ENCODE peak calls at places on chromosomes 1 and 21, in ten cellular contexts. I is Peyer's patch; A is suprapubic skin; U is SK-N-SH; F is heart left ventricle; X is CD8-positive, alpha-beta memory T cell; E is lung; J is IMR-90; R is H7; M is HCT116. H is an unnamed sample.

GRCh38 chr21:33042812-33043211 is 17.1 kb downstream of the OLIG2 start:
- DNase-seq in I (no peak), A (no peak), U (no peak), F (no peak), X (no peak), E (no peak), J (peak; percentile 97), R (no peak), M (peak; percentile 50), H (no peak)

GRCh38 chr21:28111151-28111619 is 881.5 kb downstream of the LTN1 start:
- DNase-seq in I (no peak), A (peak; percentile 59), U (peak; percentile 67), F (peak; percentile 80), X (no peak), E (peak; percentile 51), J (peak; percentile 92), R (no peak), M (no peak), H (no peak)

GRCh38 chr1:76901158-76901767 is 34.0 kb downstream of the ST6GALNAC5 start:
- DNase-seq in I (no peak), A (no peak), U (peak; percentile 27), F (no peak), X (no peak), E (no peak), J (peak; percentile 58), R (peak; percentile 45), M (peak; percentile 54), H (no peak)

GRCh38 chr1:216499581-216500272 is 76.5 kb upstream of the USH2A start:
- DNase-seq in I (no peak), A (no peak), U (no peak), F (no peak), X (no peak), E (no peak), J (no peak), R (no peak), M (no peak), H (no peak)

GRCh38 chr21:39084979-39085729 is 98.1 kb downstream of the PSMG1 start:
- DNase-seq in I (no peak), A (no peak), U (no peak), F (no peak), X (no peak), E (no peak), J (no peak), R (no peak), M (no peak), H (no peak)

GRCh38 chr1:52072291-52072690 is 16.2 kb downstream of the BTF3L4 start:
- DNase-seq in I (no peak), A (no peak), U (no peak), F (no peak), X (no peak), E (no peak), J (no peak), R (no peak), M (no peak), H (no peak)

GRCh38 chr1:67700220-67700619 is 15.2 kb downstream of the GADD45A start:
- DNase-seq in I (no peak), A (no peak), U (no peak), F (no peak), X (no peak), E (no peak), J (no peak), R (no peak), M (no peak), H (no peak)

GRCh38 chr1:27403065-27403726 is 10.8 kb downstream of the GPR3 start:
- DNase-seq in I (peak; percentile 83), A (peak; percentile 90), U (peak; percentile 31), F (peak; percentile 86), X (no peak), E (peak; percentile 51), J (peak; percentile 42), R (peak; percentile 75), M (no peak), H (peak; percentile 90)

GRCh38 chr1:41238311-41239094 is 3.6 kb downstream of the SCMH1 start:
- DNase-seq in I (no peak), A (no peak), U (no peak), F (no peak), X (no peak), E (no peak), J (peak; percentile 35), R (no peak), M (no peak), H (no peak)

GRCh38 chr1:45891087-45891486 is 87.7 kb downstream of the MAST2 start:
- DNase-seq in I (no peak), A (no peak), U (no peak), F (no peak), X (no peak), E (no peak), J (no peak), R (no peak), M (no peak), H (no peak)

GRCh38 chr1:13780780-13781179 is 80.8 kb downstream of the PRDM2 start:
- DNase-seq in I (no peak), A (no peak), U (no peak), F (no peak), X (no peak), E (no peak), J (no peak), R (no peak), M (no peak), H (no peak)

GRCh38 chr1:13781228-13781627 is 81.2 kb downstream of the PRDM2 start:
- DNase-seq in I (no peak), A (no peak), U (no peak), F (no peak), X (no peak), E (no peak), J (no peak), R (no peak), M (no peak), H (no peak)

GRCh38 chr1:13783551-13783950 is 83.6 kb downstream of the PRDM2 start:
- DNase-seq in I (no peak), A (no peak), U (no peak), F (no peak), X (no peak), E (no peak), J (peak; percentile 47), R (no peak), M (no peak), H (no peak)

GRCh38 chr1:13782634-13782995 is 82.6 kb downstream of the PRDM2 start:
- DNase-seq in I (no peak), A (no peak), U (no peak), F (no peak), X (no peak), E (no peak), J (no peak), R (no peak), M (no peak), H (no peak)

GRCh38 chr1:13781907-13782633 is 82.1 kb downstream of the PRDM2 start:
- DNase-seq in I (peak; percentile 56), A (no peak), U (no peak), F (no peak), X (no peak), E (no peak), J (peak; percentile 86), R (no peak), M (no peak), H (no peak)
- H3K36me3 ChIP-seq in I (peaks cover 81% of the 10 kb centered on the region), A (peaks cover 57% of the 10 kb centered on the region), U (peaks cover 61% of the 10 kb centered on the region), F (peaks cover 84% of the 10 kb centered on the region), X (peaks cover 59% of the 10 kb centered on the region), E (peaks cover 25% of the 10 kb centered on the region), J (peaks cover 27% of the 10 kb centered on the region), R (peaks cover 3% of the 10 kb centered on the region), M (peaks cover 11% of the 10 kb centered on the region), H (peaks cover 44% of the 10 kb centered on the region)

DNA sequence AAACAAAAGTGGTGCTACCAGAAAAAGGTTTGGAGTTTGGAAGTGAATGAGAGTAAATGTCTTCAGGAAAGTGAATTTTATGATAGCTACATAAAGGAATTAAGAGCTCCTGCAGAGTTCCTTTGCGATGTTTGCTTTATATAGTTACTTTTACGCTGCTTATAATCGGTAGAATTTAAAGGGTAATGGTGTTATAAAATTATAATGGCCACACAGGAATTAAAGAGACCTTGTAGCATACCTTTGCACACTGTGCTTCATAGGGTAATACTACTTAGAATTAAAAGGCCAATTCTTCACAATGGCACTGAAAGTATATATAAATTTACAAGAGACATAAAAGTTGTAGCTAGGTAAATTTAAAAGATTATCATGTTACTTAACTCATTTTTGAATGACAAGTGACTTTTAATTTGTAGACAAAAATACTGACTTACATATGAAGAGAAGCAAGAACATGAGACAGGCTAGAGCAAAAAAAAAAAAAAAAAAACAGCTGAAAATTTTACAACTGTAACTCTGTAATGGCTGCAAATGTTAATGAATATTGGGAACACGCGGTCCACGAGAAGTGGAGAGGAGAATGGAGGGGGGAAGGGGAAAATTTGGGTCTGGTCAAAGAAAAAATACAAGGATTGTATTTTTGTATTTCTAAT is 65.9 kb upstream of the LBR start:
- DNase-seq in I (no peak), A (no peak), U (no peak), F (no peak), X (no peak), E (no peak), J (no peak), R (no peak), M (no peak), H (no peak)
- H3K36me3 ChIP-seq in I (no peaks in the 10 kb centered on the region), A (peaks cover 14% of the 10 kb centered on the region), U (peaks cover 73% of the 10 kb centered on the region), F (peaks cover 53% of the 10 kb centered on the region), X (no peaks in the 10 kb centered on the region), E (no peaks in the 10 kb centered on the region), J (peaks cover 9% of the 10 kb centered on the region), R (peaks cover 5% of the 10 kb centered on the region), M (peaks cover 5% of the 10 kb centered on the region), H (peaks cover 21% of the 10 kb centered on the region)

DNA sequence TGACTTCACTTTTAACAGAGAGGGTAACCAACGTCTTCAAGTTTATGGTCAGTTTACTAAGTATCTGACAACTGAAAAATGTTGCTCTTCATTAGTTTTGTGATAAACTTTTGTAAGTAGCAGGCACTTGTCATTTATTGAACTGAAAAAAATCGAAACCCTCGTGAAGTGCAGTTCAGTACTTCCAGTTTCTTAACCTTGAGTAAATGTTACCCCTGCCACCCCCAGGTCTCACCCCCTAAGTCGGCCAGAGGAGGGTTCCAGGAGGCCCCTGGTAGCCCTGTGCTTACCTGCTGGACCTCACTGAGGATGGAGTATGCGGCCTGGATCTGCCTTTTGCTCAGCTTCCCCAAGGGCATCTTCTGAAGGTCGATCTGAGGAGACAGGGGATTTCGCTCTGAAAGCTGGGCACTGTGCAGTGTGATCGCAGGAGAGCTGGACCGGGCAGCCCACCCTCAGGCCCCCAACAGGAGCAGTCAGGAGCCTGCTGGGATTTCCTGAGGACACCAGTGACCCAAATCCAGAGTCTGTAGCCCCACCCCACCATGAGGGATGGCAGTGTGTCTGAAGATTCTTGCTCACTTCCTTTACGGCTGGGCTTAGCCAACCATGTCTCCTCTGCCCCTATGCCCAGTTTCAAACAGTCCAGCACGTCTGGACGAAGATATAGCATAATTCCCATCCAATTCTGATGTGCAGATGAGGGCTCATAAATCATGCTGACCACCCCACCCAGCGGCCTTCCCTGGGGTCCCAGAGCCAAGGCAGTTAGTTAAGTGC is 37.6 kb downstream of the PARP1 start:
- DNase-seq in I (peak; percentile 66), A (no peak), U (no peak), F (no peak), X (no peak), E (no peak), J (no peak), R (no peak), M (no peak), H (no peak)
- H3K36me3 ChIP-seq in I (peaks cover 100% of the 10 kb centered on the region), A (peaks cover 100% of the 10 kb centered on the region), U (peaks cover 88% of the 10 kb centered on the region), F (peaks cover 99% of the 10 kb centered on the region), X (peaks cover 68% of the 10 kb centered on the region), E (peaks cover 66% of the 10 kb centered on the region), J (peaks cover 65% of the 10 kb centered on the region), R (peaks cover 83% of the 10 kb centered on the region), M (peaks cover 57% of the 10 kb centered on the region), H (peaks cover 64% of the 10 kb centered on the region)

GRCh38 chr1:155392898-155393411 is 72.3 kb downstream of the RUSC1 start:
- DNase-seq in I (no peak), A (no peak), U (no peak), F (peak; percentile 34), X (no peak), E (peak; percentile 35), J (peak; percentile 55), R (no peak), M (no peak), H (peak; percentile 60)

GRCh38 chr1:155389831-155390230 is 69.1 kb downstream of the RUSC1 start:
- DNase-seq in I (no peak), A (no peak), U (no peak), F (no peak), X (no peak), E (no peak), J (peak; percentile 81), R (no peak), M (no peak), H (no peak)
- H3K36me3 ChIP-seq in I (peaks cover 65% of the 10 kb centered on the region), A (peaks cover 59% of the 10 kb centered on the region), U (peaks cover 12% of the 10 kb centered on the region), F (peaks cover 67% of the 10 kb centered on the region), X (peaks cover 24% of the 10 kb centered on the region), E (peaks cover 5% of the 10 kb centered on the region), J (peaks cover 11% of the 10 kb centered on the region), R (peaks cover 1% of the 10 kb centered on the region), M (peaks cover 28% of the 10 kb centered on the region), H (peaks cover 30% of the 10 kb centered on the region)